ENCODE peak calls at places on chromosomes 1 and 21, in four cellular contexts. C, H, J and K are unnamed samples.
A peak's percentile ranks its signal among the peaks of the same experiment; 100 is the strongest.

GRCh38 chr1:36487906-36488305 is 5.2 kb upstream of the CSF3R start:
- DNase-seq in J (no peak), H (no peak), C (no peak), K (no peak)

GRCh38 chr1:162285149-162285561 is 91.5 kb downstream of the SPATA46 start:
- DNase-seq in H (no peak), C (no peak), J (peak; percentile 72), K (no peak)

GRCh38 chr1:43979528-43980254 is 681 bp downstream of the B4GALT2 start:
- DNase-seq in C (peak; percentile 87), J (peak; percentile 37), H (peak; percentile 33), K (peak; percentile 49)

GRCh38 chr1:234154320-234155251 is 218.7 kb upstream of the COA6 start:
- DNase-seq in C (peak; percentile 68), J (peak; percentile 68), H (peak; percentile 87), K (peak; percentile 20)

GRCh38 chr21:45361033-45361997 is 43.6 kb upstream of the COL18A1 start:
- DNase-seq in J (no peak), H (no peak), C (no peak), K (no peak)

GRCh38 chr1:26378088-26378878 is 5.7 kb upstream of the ZNF683 start:
- DNase-seq in J (no peak), C (peak; percentile 99), H (peak; percentile 74), K (no peak)

GRCh38 chr1:228147768-228148167 is 2.0 kb upstream of the GJC2 start:
- DNase-seq in J (no peak), H (no peak), C (no peak), K (no peak)

GRCh38 chr1:167861664-167862381 is 52.1 kb downstream of the ADCY10 start:
- DNase-seq in C (no peak), H (no peak), J (no peak), K (no peak)

GRCh38 chr1:64282353-64282752 is 78.9 kb downstream of the UBE2U start:
- DNase-seq in C (no peak), J (no peak), H (no peak), K (no peak)

GRCh38 chr1:242468749-242469148 is 55.7 kb downstream of the PLD5 start:
- DNase-seq in C (no peak), J (peak; percentile 2), H (peak; percentile 56), K (no peak)

GRCh38 chr1:242470774-242471173 is 53.7 kb downstream of the PLD5 start:
- DNase-seq in C (no peak), H (no peak), J (no peak), K (no peak)

GRCh38 chr1:242462867-242463266 is 61.6 kb downstream of the PLD5 start:
- DNase-seq in J (no peak), H (no peak), C (no peak), K (no peak)

GRCh38 chr1:242467556-242468145 is 56.8 kb downstream of the PLD5 start:
- DNase-seq in H (peak; percentile 75), J (peak; percentile 29), C (peak; percentile 53), K (peak; percentile 69)
- TF ChIP-seq NR3C1 in H (no peak), J (no peak), C (no peak), K (no peak)

GRCh38 chr1:39735731-39736130 is 3.0 kb upstream of the PPIE start:
- DNase-seq in J (no peak), H (no peak), C (no peak), K (no peak)

GRCh38 chr1:39733161-39733560 is 5.5 kb upstream of the PPIE start:
- DNase-seq in J (no peak), H (no peak), C (no peak), K (no peak)

GRCh38 chr1:39729842-39730241 is 8.8 kb upstream of the PPIE start:
- DNase-seq in H (no peak), J (no peak), C (no peak), K (no peak)

GRCh38 chr1:39729030-39729429 is 9.7 kb upstream of the PPIE start:
- DNase-seq in J (no peak), H (no peak), C (no peak), K (no peak)

GRCh38 chr1:39732730-39733129 is 6.0 kb upstream of the PPIE start:
- DNase-seq in C (no peak), J (no peak), H (no peak), K (no peak)
- TF ChIP-seq NR3C1 in C (no peak), J (no peak), H (no peak), K (no peak)

GRCh38 chr1:54995835-54996234 is 2.9 kb upstream of the BSND start:
- DNase-seq in C (no peak), J (no peak), H (no peak), K (no peak)
- TF ChIP-seq NR3C1 in C (no peak), J (no peak), H (no peak), K (no peak)

DNA sequence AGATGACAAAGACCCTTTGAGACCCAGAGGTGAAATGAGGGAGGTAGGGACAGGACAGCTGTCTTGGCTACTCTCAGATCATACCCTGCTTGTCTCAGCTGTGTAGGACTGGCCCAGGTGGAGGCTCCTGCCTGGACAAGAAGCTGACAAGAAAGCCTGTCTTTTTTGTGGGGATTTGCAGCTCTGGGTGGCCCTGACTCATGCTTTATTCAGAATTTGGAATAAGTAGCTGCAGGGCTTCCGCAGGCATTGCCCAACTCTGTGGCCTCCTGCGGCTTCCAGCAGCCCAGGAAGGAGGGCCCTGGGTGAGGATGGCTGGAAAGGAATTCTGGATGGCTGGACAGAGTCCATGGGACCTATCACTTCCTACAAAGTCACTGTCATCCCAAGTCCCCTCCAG is 20.6 kb upstream of the PADI4 start:
- DNase-seq in H (peak; percentile 75), C (no peak), J (no peak), K (no peak)
- TF ChIP-seq NR3C1 in H (no peak), C (no peak), J (no peak), K (no peak)

GRCh38 chr1:111990878-111991760 is 1.7 kb upstream of the KCND3 start:
- DNase-seq in J (peak; percentile 11), H (peak; percentile 11), C (peak; percentile 39), K (peak; percentile 67)

GRCh38 chr1:111988377-111988742 is 1.1 kb downstream of the KCND3 start:
- DNase-seq in H (no peak), C (no peak), J (peak; percentile 13), K (no peak)

GRCh38 chr1:111988743-111989453 is 570 bp downstream of the KCND3 start:
- DNase-seq in J (no peak), C (no peak), H (no peak), K (peak; percentile 57)

GRCh38 chr1:111989531-111990025 is at the start of gene KCND3:
- DNase-seq in J (no peak), H (no peak), C (peak; percentile 48), K (peak; percentile 30)

GRCh38 chr1:111990026-111990877 is 784 bp upstream of the KCND3 start:
- DNase-seq in J (no peak), H (no peak), C (no peak), K (peak; percentile 21)
- TF ChIP-seq NR3C1 in J (no peak), H (no peak), C (no peak), K (no peak)

DNA sequence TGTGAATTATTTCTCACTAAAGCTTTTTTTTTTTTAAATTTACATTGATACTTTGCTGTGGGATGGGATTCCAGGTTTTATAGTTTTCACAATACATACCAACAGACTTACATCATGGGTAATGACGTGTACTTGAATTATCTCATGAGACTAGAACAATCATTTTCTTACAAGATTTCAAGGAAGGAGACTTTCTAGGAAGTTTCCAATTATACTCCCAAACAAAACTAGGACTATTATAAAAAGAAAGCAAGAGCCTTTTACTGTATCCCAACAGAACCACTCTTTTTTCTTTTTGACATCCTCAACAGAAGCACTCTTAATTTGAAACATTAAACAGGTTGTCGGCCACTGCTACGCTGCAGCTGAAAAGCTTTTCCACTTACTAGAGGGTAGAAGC is 48.7 kb downstream of the TESK2 start:
- DNase-seq in C (no peak), H (no peak), J (no peak), K (no peak)
- TF ChIP-seq NR3C1 in C (no peak), H (no peak), J (no peak), K (no peak)

GRCh38 chr1:78469561-78469960 is 21.2 kb upstream of the PTGFR start:
- DNase-seq in J (no peak), C (no peak), H (no peak), K (no peak)

GRCh38 chr1:78472851-78473496 is 17.8 kb upstream of the PTGFR start:
- DNase-seq in H (no peak), C (no peak), J (no peak), K (no peak)

GRCh38 chr1:78474092-78474491 is 16.7 kb upstream of the PTGFR start:
- DNase-seq in H (no peak), J (no peak), C (no peak), K (no peak)

GRCh38 chr1:78468511-78468910 is 22.3 kb upstream of the PTGFR start:
- DNase-seq in H (no peak), C (no peak), J (no peak), K (no peak)

GRCh38 chr1:78472251-78472620 is 18.5 kb upstream of the PTGFR start:
- DNase-seq in C (no peak), J (no peak), H (no peak), K (no peak)
- TF ChIP-seq NR3C1 in C (no peak), J (no peak), H (no peak), K (no peak)

GRCh38 chr1:84859866-84860265 is 33.1 kb downstream of the LPAR3 start:
- DNase-seq in H (no peak), C (no peak), J (no peak), K (no peak)
- TF ChIP-seq NR3C1 in H (no peak), C (no peak), J (no peak), K (no peak)

GRCh38 chr1:151512801-151513625 is 1.8 kb downstream of the CGN start:
- DNase-seq in J (no peak), H (no peak), C (no peak), K (peak; percentile 67)
- TF ChIP-seq NR3C1 in J (no peak), H (no peak), C (no peak), K (no peak)